ENCODE peak calls at places on chromosomes 11 and 22, in six cellular contexts. One of them, this sample, is unnamed.

GRCh38 chr11:44305643-44306468 is 4.1 kb downstream of the ALX4 start:
- DNase-seq in SK-N-DZ: no peak
- DNase-seq in MCF 10A: no peak
- DNase-seq in upper lobe of right lung: peak
- DNase-seq in NCI-H446: no peak
- DNase-seq in GOT3: no peak
- DNase-seq in this sample: no peak

GRCh38 chr11:128678017-128678416 is 15.9 kb upstream of the FLI1 start:
- DNase-seq in SK-N-DZ: no peak
- DNase-seq in MCF 10A: no peak
- DNase-seq in upper lobe of right lung: no peak
- DNase-seq in NCI-H446: no peak
- DNase-seq in GOT3: no peak
- DNase-seq in this sample: no peak

GRCh38 chr22:45450931-45451651 is 37.6 kb downstream of the RIBC2 start:
- DNase-seq in SK-N-DZ: no peak
- DNase-seq in MCF 10A: peak
- DNase-seq in upper lobe of right lung: no peak
- DNase-seq in NCI-H446: no peak
- DNase-seq in GOT3: no peak
- DNase-seq in this sample: no peak

GRCh38 chr11:47413908-47414684 is 5.7 kb downstream of the SLC39A13 start:
- DNase-seq in SK-N-DZ: no peak
- DNase-seq in MCF 10A: peak
- DNase-seq in upper lobe of right lung: peak
- DNase-seq in NCI-H446: no peak
- DNase-seq in GOT3: no peak
- DNase-seq in this sample: no peak

GRCh38 chr22:28867191-28867590 is 16.2 kb upstream of the ZNRF3 start:
- DNase-seq in SK-N-DZ: no peak
- DNase-seq in MCF 10A: no peak
- DNase-seq in upper lobe of right lung: no peak
- DNase-seq in NCI-H446: no peak
- DNase-seq in GOT3: no peak
- DNase-seq in this sample: no peak

GRCh38 chr11:19793356-19793755 is 80.7 kb downstream of the NAV2 start:
- DNase-seq in SK-N-DZ: no peak
- DNase-seq in MCF 10A: no peak
- DNase-seq in upper lobe of right lung: no peak
- DNase-seq in NCI-H446: no peak
- DNase-seq in GOT3: no peak
- DNase-seq in this sample: no peak

GRCh38 chr11:120455487-120455886 is 56.1 kb upstream of the GRIK4 start:
- DNase-seq in SK-N-DZ: no peak
- DNase-seq in MCF 10A: no peak
- DNase-seq in upper lobe of right lung: no peak
- DNase-seq in NCI-H446: no peak
- DNase-seq in GOT3: no peak
- DNase-seq in this sample: no peak

GRCh38 chr11:494761-495536 is 12.1 kb downstream of the RNH1 start:
- DNase-seq in SK-N-DZ: no peak
- DNase-seq in MCF 10A: no peak
- DNase-seq in upper lobe of right lung: peak
- DNase-seq in NCI-H446: no peak
- DNase-seq in GOT3: no peak
- DNase-seq in this sample: no peak

GRCh38 chr22:45308624-45309421 is 911 bp upstream of the FAM118A start:
- DNase-seq in SK-N-DZ: no peak
- DNase-seq in MCF 10A: no peak
- DNase-seq in upper lobe of right lung: no peak
- DNase-seq in NCI-H446: no peak
- DNase-seq in GOT3: no peak
- DNase-seq in this sample: no peak

GRCh38 chr11:128686045-128686741 is 7.7 kb upstream of the FLI1 start:
- DNase-seq in SK-N-DZ: no peak
- DNase-seq in MCF 10A: no peak
- DNase-seq in upper lobe of right lung: no peak
- DNase-seq in NCI-H446: no peak
- DNase-seq in GOT3: no peak
- DNase-seq in this sample: no peak

GRCh38 chr11:63850946-63851345 is 12.0 kb downstream of the MARK2 start:
- DNase-seq in SK-N-DZ: no peak
- DNase-seq in MCF 10A: no peak
- DNase-seq in upper lobe of right lung: no peak
- DNase-seq in NCI-H446: no peak
- DNase-seq in GOT3: no peak
- DNase-seq in this sample: no peak

GRCh38 chr11:68163691-68164090 is 42.5 kb upstream of the CHKA start:
- DNase-seq in SK-N-DZ: no peak
- DNase-seq in MCF 10A: no peak
- DNase-seq in upper lobe of right lung: no peak
- DNase-seq in NCI-H446: no peak
- DNase-seq in GOT3: no peak
- DNase-seq in this sample: no peak

GRCh38 chr11:110297082-110297725 is 790 bp upstream of the RDX start:
- DNase-seq in SK-N-DZ: no peak
- DNase-seq in MCF 10A: peak
- DNase-seq in upper lobe of right lung: no peak
- DNase-seq in NCI-H446: no peak
- DNase-seq in GOT3: no peak
- DNase-seq in this sample: no peak

GRCh38 chr11:24356501-24356900 is 140.4 kb upstream of the LUZP2 start:
- DNase-seq in SK-N-DZ: no peak
- DNase-seq in MCF 10A: no peak
- DNase-seq in upper lobe of right lung: no peak
- DNase-seq in NCI-H446: no peak
- DNase-seq in GOT3: no peak
- DNase-seq in this sample: no peak

GRCh38 chr11:75100314-75100713 is 3.6 kb upstream of the OR2AT4 start:
- DNase-seq in SK-N-DZ: no peak
- DNase-seq in MCF 10A: peak
- DNase-seq in upper lobe of right lung: no peak
- DNase-seq in NCI-H446: no peak
- DNase-seq in GOT3: no peak
- DNase-seq in this sample: no peak

GRCh38 chr22:27881404-27881803 is 37.7 kb downstream of the PITPNB start:
- DNase-seq in SK-N-DZ: no peak
- DNase-seq in MCF 10A: no peak
- DNase-seq in upper lobe of right lung: no peak
- DNase-seq in NCI-H446: peak
- DNase-seq in GOT3: no peak
- DNase-seq in this sample: peak

GRCh38 chr22:46649176-46650077 is 29.2 kb downstream of the GRAMD4 start:
- DNase-seq in SK-N-DZ: no peak
- DNase-seq in MCF 10A: no peak
- DNase-seq in upper lobe of right lung: no peak
- DNase-seq in NCI-H446: peak
- DNase-seq in GOT3: no peak
- DNase-seq in this sample: peak

GRCh38 chr22:49853981-49854791 is 542 bp downstream of the ZBED4 start:
- DNase-seq in SK-N-DZ: no peak
- DNase-seq in MCF 10A: peak
- DNase-seq in upper lobe of right lung: peak
- DNase-seq in NCI-H446: peak
- DNase-seq in GOT3: no peak
- DNase-seq in this sample: peak

GRCh38 chr11:898160-898517 is 12.5 kb downstream of the CHID1 start:
- DNase-seq in SK-N-DZ: no peak
- DNase-seq in MCF 10A: peak
- DNase-seq in upper lobe of right lung: no peak
- DNase-seq in NCI-H446: peak
- DNase-seq in GOT3: no peak
- DNase-seq in this sample: peak

GRCh38 chr22:50735739-50736030 is 2.3 kb upstream of the ACR start:
- DNase-seq in SK-N-DZ: no peak
- DNase-seq in MCF 10A: no peak
- DNase-seq in upper lobe of right lung: no peak
- DNase-seq in NCI-H446: no peak
- DNase-seq in GOT3: no peak
- DNase-seq in this sample: no peak